ENCODE peak calls at places on chromosomes 2 and 18, in seven cellular contexts. U, B, R, F, L, J and O are unnamed samples.

GRCh38 chr2:129936334-129936934 is 43.0 kb upstream of the RAB6C start:
- DNase-seq in U (no peak), B (no peak), R (no peak), F (no peak), L (no peak), J (no peak), O (no peak)

GRCh38 chr18:24558403-24558802 is 98.0 kb downstream of the HRH4 start:
- DNase-seq in U (no peak), B (no peak), R (no peak), F (no peak), L (peak), J (no peak), O (no peak)

GRCh38 chr2:126880262-126880800 is 18.4 kb upstream of the TEX51 start:
- DNase-seq in U (no peak), B (no peak), R (no peak), F (no peak), L (no peak), J (no peak), O (no peak)

GRCh38 chr18:7272268-7273049 is 41.6 kb downstream of the LRRC30 start:
- DNase-seq in U (no peak), B (no peak), R (no peak), F (peak), L (no peak), J (peak), O (peak)

GRCh38 chr2:76867854-76868253 is 654.3 kb downstream of the LRRTM4 start:
- DNase-seq in U (no peak), B (no peak), R (no peak), F (peak), L (no peak), J (no peak), O (no peak)

GRCh38 chr2:30283931-30284565 is 52.7 kb downstream of the LBH start:
- DNase-seq in U (no peak), B (no peak), R (no peak), F (no peak), L (no peak), J (no peak), O (no peak)

GRCh38 chr18:79902640-79903039 is 48.8 kb downstream of the SLC66A2 start:
- DNase-seq in U (no peak), B (no peak), R (no peak), F (no peak), L (no peak), J (no peak), O (no peak)

GRCh38 chr2:88530081-88530480 is 77.6 kb upstream of the FOXI3 start:
- DNase-seq in U (no peak), B (no peak), R (no peak), F (no peak), L (no peak), J (no peak), O (no peak)

GRCh38 chr18:213977-214376 is 53.9 kb downstream of the THOC1 start:
- DNase-seq in U (no peak), B (no peak), R (no peak), F (no peak), L (no peak), J (no peak), O (no peak)

GRCh38 chr2:182866095-182866460 is 359 bp downstream of the FRZB start:
- DNase-seq in U (no peak), B (no peak), R (no peak), F (no peak), L (no peak), J (no peak), O (no peak)

GRCh38 chr2:202299712-202300111 is 34.1 kb downstream of the NOP58 start:
- DNase-seq in U (no peak), B (no peak), R (no peak), F (no peak), L (no peak), J (no peak), O (no peak)

GRCh38 chr2:127053731-127054603 is 53.0 kb downstream of the BIN1 start:
- DNase-seq in U (no peak), B (no peak), R (no peak), F (no peak), L (no peak), J (no peak), O (no peak)

GRCh38 chr2:189060096-189060642 is 86.0 kb downstream of the COL3A1 start:
- DNase-seq in U (no peak), B (no peak), R (no peak), F (no peak), L (no peak), J (no peak), O (no peak)

GRCh38 chr2:27049422-27050280 is 1.8 kb upstream of the AGBL5 start:
- DNase-seq in U (no peak), B (no peak), R (peak), F (no peak), L (peak), J (no peak), O (no peak)

GRCh38 chr2:177771191-177771590 is 301.4 kb downstream of the PDE11A start:
- DNase-seq in U (no peak), B (no peak), R (no peak), F (no peak), L (no peak), J (no peak), O (no peak)

GRCh38 chr2:205975082-205975949 is 110.7 kb downstream of the INO80D start:
- DNase-seq in U (no peak), B (no peak), R (no peak), F (no peak), L (no peak), J (no peak), O (no peak)

GRCh38 chr2:118687698-118688097 is 159.8 kb downstream of the EN1 start:
- DNase-seq in U (no peak), B (no peak), R (no peak), F (no peak), L (no peak), J (no peak), O (no peak)

GRCh38 chr2:126634273-126634861 is 21.6 kb upstream of the GYPC start:
- DNase-seq in U (no peak), B (no peak), R (peak), F (no peak), L (no peak), J (no peak), O (no peak)

GRCh38 chr2:233444501-233444900 is 90.2 kb downstream of the DGKD start:
- DNase-seq in U (no peak), B (no peak), R (no peak), F (no peak), L (no peak), J (no peak), O (no peak)

GRCh38 chr2:125168442-125168841 is 1143.4 kb downstream of the CNTNAP5 start:
- DNase-seq in U (no peak), B (no peak), R (no peak), F (no peak), L (no peak), J (no peak), O (no peak)

GRCh38 chr18:24009651-24010333 is 4.8 kb upstream of the TTC39C start:
- DNase-seq in U (no peak), B (peak), R (no peak), F (no peak), L (no peak), J (no peak), O (no peak)

GRCh38 chr2:69387770-69388481 is 899 bp upstream of the GFPT1 start:
- DNase-seq in U (no peak), B (no peak), R (no peak), F (no peak), L (peak), J (no peak), O (no peak)

GRCh38 chr2:25041307-25041927 is 459 bp upstream of the EFR3B start:
- DNase-seq in U (peak), B (peak), R (peak), F (no peak), L (peak), J (peak), O (no peak)

GRCh38 chr2:240604291-240604938 is 17.9 kb downstream of the CAPN10 start:
- DNase-seq in U (no peak), B (no peak), R (no peak), F (no peak), L (peak), J (no peak), O (peak)

GRCh38 chr2:171836151-171836910 is 57.7 kb downstream of the SLC25A12 start:
- DNase-seq in U (no peak), B (no peak), R (no peak), F (no peak), L (no peak), J (no peak), O (no peak)

GRCh38 chr18:9876867-9877654 is 8.7 kb upstream of the TXNDC2 start:
- DNase-seq in U (no peak), B (no peak), R (no peak), F (peak), L (no peak), J (peak), O (no peak)

GRCh38 chr18:5295231-5295920 is at the start of gene ZBTB14:
- DNase-seq in U (peak), B (peak), R (peak), F (no peak), L (peak), J (no peak), O (peak)

GRCh38 chr2:30708491-30709290 is 98.6 kb downstream of the CAPN13 start:
- DNase-seq in U (peak), B (no peak), R (no peak), F (no peak), L (peak), J (peak), O (no peak)

GRCh38 chr2:12819721-12820120 is 103.0 kb downstream of the TRIB2 start:
- DNase-seq in U (no peak), B (no peak), R (no peak), F (no peak), L (no peak), J (peak), O (peak)

GRCh38 chr2:27889774-27890145 is 427 bp downstream of the RBKS start:
- DNase-seq in U (no peak), B (no peak), R (no peak), F (no peak), L (peak), J (no peak), O (no peak)

GRCh38 chr2:10382313-10383061 is 65.6 kb downstream of the ODC1 start:
- DNase-seq in U (no peak), B (no peak), R (peak), F (no peak), L (no peak), J (peak), O (peak)

GRCh38 chr2:2845796-2846315 is 514.8 kb upstream of the MYT1L start:
- DNase-seq in U (no peak), B (no peak), R (no peak), F (no peak), L (peak), J (no peak), O (no peak)

GRCh38 chr18:12282436-12283039 is 25.5 kb upstream of the TUBB6 start:
- DNase-seq in U (no peak), B (no peak), R (no peak), F (peak), L (no peak), J (no peak), O (no peak)

GRCh38 chr2:230668184-230668938 is 44.3 kb upstream of the CAB39 start:
- DNase-seq in U (no peak), B (no peak), R (no peak), F (no peak), L (no peak), J (peak), O (peak)